ENCODE peak calls at places on chromosome 4, in six cellular contexts. P, E, I, U, B and R are unnamed samples.

GRCh38 chr4:37903901-37904300 is 13.0 kb downstream of the TBC1D1 start:
- DNase-seq in P (no peak), B (no peak), I (no peak), U (no peak), E (no peak), R (no peak)

GRCh38 chr4:7821245-7822165 is 118.2 kb downstream of the AFAP1 start:
- DNase-seq in B (no peak), E (no peak), I (no peak), U (no peak), P (no peak), R (no peak)

GRCh38 chr4:53196195-53196641 is 169.6 kb downstream of the SCFD2 start:
- DNase-seq in U (no peak), E (no peak), B (no peak), I (no peak), P (no peak), R (no peak)

GRCh38 chr4:3766207-3766790 is at the start of gene ADRA2C:
- DNase-seq in P (no peak), I (no peak), B (no peak), E (no peak), U (no peak), R (no peak)

GRCh38 chr4:93237526-93237925 is 591.0 kb upstream of the ATOH1 start:
- DNase-seq in E (no peak), B (no peak), U (no peak), I (no peak), P (no peak), R (no peak)

GRCh38 chr4:87886083-87886482 is 53.3 kb downstream of the MEPE start:
- DNase-seq in P (no peak), I (no peak), B (no peak), E (no peak), U (no peak), R (no peak)

GRCh38 chr4:83248486-83248885 is 36.1 kb downstream of the COQ2 start:
- DNase-seq in P (no peak), B (no peak), U (peak; percentile 77), E (no peak), I (no peak), R (peak; percentile 82)

GRCh38 chr4:155802573-155802972 is 43.8 kb downstream of the GUCY1B1 start:
- DNase-seq in E (no peak), P (no peak), B (no peak), U (no peak), I (no peak), R (no peak)

GRCh38 chr4:94032754-94033153 is 174.9 kb upstream of the SMARCAD1 start:
- DNase-seq in I (no peak), E (no peak), U (no peak), B (no peak), P (no peak), R (no peak)

GRCh38 chr4:37948542-37948941 is 11.7 kb upstream of the PTTG2 start:
- DNase-seq in B (no peak), U (no peak), E (no peak), I (no peak), P (no peak), R (no peak)

GRCh38 chr4:89111833-89112563 is 665 bp downstream of the TIGD2 start:
- DNase-seq in U (peak; percentile 25), B (no peak), P (no peak), I (no peak), E (peak; percentile 73), R (peak; percentile 40)

GRCh38 chr4:119106036-119107000 is 29.3 kb upstream of the MYOZ2 start:
- DNase-seq in U (no peak), I (no peak), B (no peak), P (no peak), E (no peak), R (no peak)

GRCh38 chr4:76305033-76305687 is 1.4 kb upstream of the STBD1 start:
- DNase-seq in P (no peak), E (no peak), U (no peak), B (no peak), I (no peak), R (no peak)

GRCh38 chr4:8613421-8614364 is 21.1 kb downstream of the CPZ start:
- DNase-seq in U (no peak), I (no peak), P (no peak), B (no peak), E (no peak), R (no peak)

GRCh38 chr4:31613946-31614623 is 893.9 kb downstream of the PCDH7 start:
- DNase-seq in I (no peak), E (no peak), U (no peak), P (no peak), B (no peak), R (no peak)

GRCh38 chr4:7535094-7535493 is 100.4 kb upstream of the PSAPL1 start:
- DNase-seq in U (no peak), B (no peak), E (no peak), I (no peak), P (no peak), R (no peak)

GRCh38 chr4:155929833-155930232 is 23.8 kb downstream of the CTSO start:
- DNase-seq in U (no peak), I (no peak), B (no peak), P (no peak), E (no peak), R (no peak)

GRCh38 chr4:90137545-90137944 is 10.4 kb downstream of the CCSER1 start:
- DNase-seq in B (no peak), U (no peak), P (no peak), I (no peak), E (no peak), R (no peak)

GRCh38 chr4:140150636-140150885 is 3.4 kb downstream of the MAML3 start:
- DNase-seq in E (no peak), I (no peak), P (peak; percentile 89), U (peak; percentile 88), B (peak; percentile 89), R (peak; percentile 91)

GRCh38 chr4:76677571-76678326 is 220.2 kb downstream of the SOWAHB start:
- DNase-seq in E (no peak), I (no peak), U (no peak), P (no peak), B (no peak), R (no peak)

GRCh38 chr4:101348367-101348827 is 1.1 kb upstream of the PPP3CA start:
- DNase-seq in I (no peak), E (no peak), U (no peak), B (no peak), P (no peak), R (peak; percentile 50)

GRCh38 chr4:136307765-136308164 is 1224.5 kb downstream of the PCDH18 start:
- DNase-seq in I (no peak), U (no peak), E (no peak), B (no peak), P (no peak), R (no peak)

GRCh38 chr4:89275587-89275986 is 32.0 kb downstream of the GPRIN3 start:
- DNase-seq in E (no peak), I (no peak), U (no peak), B (no peak), P (no peak), R (no peak)

DNA sequence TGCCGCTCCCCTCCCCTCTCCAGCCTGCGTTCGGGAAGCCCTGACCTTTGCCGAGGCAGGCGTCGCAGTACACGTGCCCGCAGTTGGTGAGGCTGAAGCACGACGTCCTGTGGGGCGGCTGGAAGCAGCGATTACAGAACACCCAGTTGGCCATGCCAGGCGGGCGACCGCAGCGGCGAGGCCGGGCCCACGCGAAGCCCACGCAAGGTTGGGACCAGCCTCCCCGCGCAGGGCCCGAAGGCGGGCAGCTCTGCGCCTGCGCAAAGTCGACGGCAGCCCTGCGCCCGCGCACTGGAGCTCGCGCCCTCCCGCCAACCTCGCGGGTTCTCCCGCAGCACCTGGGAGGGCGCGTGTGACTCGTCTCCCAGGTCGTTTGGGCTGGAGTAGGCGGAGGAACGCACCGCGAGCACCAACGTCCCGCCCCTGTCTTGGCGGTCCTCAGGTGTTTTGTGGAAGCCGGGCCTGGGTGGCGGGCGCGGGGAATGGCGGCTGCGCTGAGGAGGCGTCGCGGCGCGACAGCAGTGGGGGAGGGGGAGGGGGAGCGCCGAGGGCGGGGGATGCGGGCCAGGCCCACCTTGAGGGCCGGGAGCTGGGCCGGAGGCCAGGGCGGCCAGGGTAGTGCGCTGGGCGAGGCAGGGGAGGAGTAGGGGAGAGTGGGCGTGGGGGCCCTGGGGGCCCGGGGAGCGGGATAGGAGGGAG is at the start of gene RNF212:
- DNase-seq in B (no peak), I (peak; percentile 6), P (no peak), U (peak; percentile 36), E (no peak), R (peak; percentile 32)
- H3K4me3 ChIP-seq in B (peak within 1 kb of the TSS; percentile 39), I (peak within 1 kb of the TSS; percentile 4), P (peak within 1 kb of the TSS; percentile 32), U (peak within 1 kb of the TSS; percentile 44), E (no peak within 1 kb of the TSS), R (peak within 1 kb of the TSS; percentile 43)

GRCh38 chr4:183110244-183110643 is 11.2 kb downstream of the WWC2 start:
- DNase-seq in E (no peak), P (no peak), U (no peak), B (no peak), I (no peak), R (no peak)
- H3K9me3 ChIP-seq in E (no peaks in the 10 kb centered on the region), P (no peaks in the 10 kb centered on the region), U (no peaks in the 10 kb centered on the region), B (no peaks in the 10 kb centered on the region), I (no peaks in the 10 kb centered on the region), R (no peaks in the 10 kb centered on the region)

GRCh38 chr4:173169178-173169427 is 492 bp downstream of the GALNT7 start:
- DNase-seq in P (no peak), I (no peak), B (no peak), U (no peak), E (no peak), R (no peak)

GRCh38 chr4:173169428-173170209 is 1.0 kb downstream of the GALNT7 start:
- DNase-seq in P (peak; percentile 63), I (peak; percentile 37), E (no peak), U (peak; percentile 62), B (peak; percentile 82), R (peak; percentile 60)

GRCh38 chr4:173170210-173170778 is 1.7 kb downstream of the GALNT7 start:
- DNase-seq in P (no peak), U (no peak), E (no peak), B (no peak), I (no peak), R (no peak)

GRCh38 chr4:173171987-173172386 is 3.4 kb downstream of the GALNT7 start:
- DNase-seq in P (no peak), U (no peak), E (no peak), B (no peak), I (no peak), R (no peak)

DNA sequence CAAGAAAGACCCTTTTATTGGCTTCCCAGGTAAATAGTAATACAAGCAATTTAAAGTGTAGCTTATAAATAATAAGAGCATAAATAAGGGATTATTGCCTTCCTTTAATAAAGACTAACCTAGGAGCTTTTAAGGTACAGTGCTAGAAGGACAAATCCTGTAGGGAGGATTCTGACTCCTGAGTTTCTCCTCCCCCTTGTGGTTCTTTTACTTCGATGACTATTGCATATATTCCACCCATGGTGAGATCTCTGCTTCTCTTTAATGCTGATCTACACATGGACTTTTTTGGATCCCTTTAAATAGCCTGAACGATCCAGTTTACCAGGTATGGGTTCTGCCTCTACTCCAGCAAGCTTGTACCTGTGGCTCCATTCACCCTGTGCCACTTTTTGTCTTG is 2.5 kb downstream of the GALNT7 start:
- DNase-seq in U (no peak), E (no peak), B (no peak), P (no peak), I (no peak), R (no peak)
- H3K4me3 ChIP-seq in U (peak overlapping the region; percentile 94), E (peak overlapping the region; percentile 87), B (no peak overlapping the region), P (no peak overlapping the region), I (no peak overlapping the region), R (no peak overlapping the region)

DNA sequence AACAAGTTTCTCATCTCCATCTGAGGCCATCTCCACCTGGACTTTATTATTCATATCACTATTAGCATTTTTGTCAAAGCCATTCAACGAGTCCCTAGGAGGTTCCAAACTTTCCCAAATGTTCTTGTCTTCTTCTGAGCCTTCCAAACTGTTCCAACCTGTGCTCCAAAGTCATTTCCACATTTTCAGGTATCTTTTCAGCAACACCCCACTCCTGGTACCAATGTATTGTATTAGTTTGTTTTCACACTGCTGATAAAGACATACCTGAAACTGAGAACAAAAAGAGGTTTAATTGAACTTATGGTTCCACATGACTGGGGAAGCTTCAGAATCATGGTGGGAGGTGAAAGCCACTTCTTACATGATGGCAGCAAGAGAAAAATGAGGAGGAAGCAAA is 385.4 kb upstream of the GATB start:
- DNase-seq in I (no peak), E (no peak), U (no peak), B (no peak), P (no peak), R (no peak)
- H3K9me3 ChIP-seq in I (peaks cover 4% of the 10 kb centered on the region), E (peaks cover 5% of the 10 kb centered on the region), U (peaks cover 12% of the 10 kb centered on the region), B (peaks cover 19% of the 10 kb centered on the region), P (peaks cover 7% of the 10 kb centered on the region), R (no peaks in the 10 kb centered on the region)